ENCODE peak calls at places on chromosomes 4 and X, in nine cellular contexts. V, P, S, G, W, N, J, F and A are unnamed samples.

GRCh38 chr4:76061977-76062376 is 12.5 kb upstream of the ART3 start:
- DNase-seq in N (no peak), V (no peak), G (no peak), P (no peak), S (no peak), W (no peak), J (no peak), F (no peak), A (no peak)

GRCh38 chrX:110852180-110852579 is 56.6 kb upstream of the CHRDL1 start:
- DNase-seq in P (no peak), F (no peak), J (no peak), V (peak), S (no peak), N (no peak), G (no peak), W (no peak), A (no peak)

GRCh38 chr4:155855897-155856296 is 10.2 kb downstream of the ASIC5 start:
- DNase-seq in G (no peak), P (no peak), F (no peak), J (no peak), W (no peak), S (no peak), N (no peak), V (no peak), A (no peak)

GRCh38 chr4:40612831-40613230 is 16.8 kb downstream of the RBM47 start:
- DNase-seq in P (no peak), V (no peak), S (no peak), N (no peak), G (no peak), F (no peak), J (no peak), W (no peak), A (no peak)

GRCh38 chr4:6548201-6548881 is 26.6 kb upstream of the MAN2B2 start:
- DNase-seq in N (no peak), J (no peak), G (no peak), W (no peak), F (no peak), P (no peak), S (no peak), V (peak), A (no peak)

GRCh38 chrX:120549483-120550452 is 11.0 kb downstream of the CUL4B start:
- DNase-seq in N (peak), F (no peak), W (no peak), V (peak), G (no peak), J (peak), P (peak), S (no peak), A (no peak)

GRCh38 chr4:2251795-2252529 is 9.9 kb downstream of the MXD4 start:
- DNase-seq in W (peak), V (no peak), G (no peak), J (peak), P (no peak), F (no peak), N (no peak), S (no peak), A (peak)

GRCh38 chr4:114734581-114734980 is 136.0 kb downstream of the UGT8 start:
- DNase-seq in N (no peak), G (no peak), P (peak), V (peak), W (no peak), J (no peak), F (no peak), S (no peak), A (no peak)

GRCh38 chr4:1207603-1208265 is 35.4 kb upstream of the SPON2 start:
- DNase-seq in W (peak), V (peak), S (no peak), P (no peak), G (no peak), J (no peak), N (peak), F (peak), A (peak)

GRCh38 chrX:39779952-39780783 is 317.6 kb downstream of the BCOR start:
- DNase-seq in P (no peak), V (no peak), J (no peak), F (no peak), N (no peak), W (no peak), S (no peak), G (no peak), A (no peak)

GRCh38 chrX:139931646-139932076 is 1.2 kb downstream of the ATP11C start:
- DNase-seq in G (no peak), F (no peak), P (no peak), J (no peak), S (no peak), N (no peak), W (no peak), V (no peak), A (no peak)

GRCh38 chrX:66553973-66554372 is 84.9 kb downstream of the EDA2R start:
- DNase-seq in F (no peak), N (no peak), P (no peak), V (no peak), G (no peak), J (no peak), W (no peak), S (no peak), A (no peak)

GRCh38 chr4:7347981-7348380 is 86.7 kb downstream of the PSAPL1 start:
- DNase-seq in V (peak), J (no peak), G (no peak), S (no peak), F (no peak), N (no peak), W (no peak), P (no peak), A (no peak)

GRCh38 chrX:43971966-43972961 is 926 bp downstream of the NDP start:
- DNase-seq in W (no peak), G (no peak), F (no peak), N (no peak), V (peak), P (no peak), J (no peak), S (no peak), A (no peak)

GRCh38 chrX:119605398-119605738 is 856 bp downstream of the NKRF start:
- DNase-seq in W (no peak), S (no peak), N (peak), V (no peak), P (no peak), G (no peak), F (no peak), J (no peak), A (peak)

GRCh38 chr4:115596265-115597001 is 483.0 kb upstream of the NDST4 start:
- DNase-seq in V (no peak), P (no peak), G (no peak), F (no peak), J (no peak), S (no peak), N (no peak), W (no peak), A (no peak)

GRCh38 chrX:23012636-23013035 is 12.9 kb downstream of the DDX53 start:
- DNase-seq in V (no peak), S (no peak), F (no peak), P (no peak), N (no peak), W (no peak), G (no peak), J (no peak), A (no peak)

GRCh38 chrX:68419934-68420333 is 13.4 kb downstream of the OPHN1 start:
- DNase-seq in P (no peak), F (no peak), W (no peak), J (no peak), S (no peak), V (no peak), G (no peak), N (no peak), A (no peak)

GRCh38 chr4:109816082-109816442 is 500 bp downstream of the GAR1 start:
- DNase-seq in P (no peak), V (no peak), G (peak), N (no peak), J (no peak), S (no peak), F (no peak), W (no peak), A (peak)

GRCh38 chr4:25890653-25891485 is 23.2 kb upstream of the SMIM20 start:
- DNase-seq in G (no peak), N (no peak), S (no peak), F (no peak), P (no peak), W (no peak), J (no peak), V (no peak), A (no peak)

GRCh38 chr4:152996101-152996500 is 60.0 kb downstream of the FHDC1 start:
- DNase-seq in F (no peak), W (no peak), S (no peak), J (no peak), V (no peak), G (no peak), P (no peak), N (no peak), A (no peak)

GRCh38 chrX:71617742-71618141 is 569 bp downstream of the CXCR3 start:
- DNase-seq in J (no peak), W (no peak), V (no peak), P (no peak), G (no peak), S (no peak), F (no peak), N (no peak), A (no peak)

GRCh38 chr4:113145519-113146291 is 96.3 kb downstream of the ANK2 start:
- DNase-seq in F (no peak), J (no peak), V (no peak), G (no peak), W (no peak), N (peak), P (no peak), S (peak), A (no peak)

GRCh38 chr4:188735082-188735481 is 595.8 kb downstream of the TRIML1 start:
- DNase-seq in S (no peak), W (no peak), G (no peak), V (no peak), N (no peak), J (no peak), P (no peak), F (no peak), A (no peak)

GRCh38 chr4:77881460-77882295 is 19.0 kb downstream of the MRPL1 start:
- DNase-seq in G (no peak), N (no peak), V (no peak), J (no peak), P (no peak), W (no peak), F (no peak), S (no peak), A (peak)

GRCh38 chr4:20395160-20395773 is 143.6 kb downstream of the SLIT2 start:
- DNase-seq in F (no peak), J (no peak), P (no peak), V (peak), W (no peak), N (no peak), S (peak), G (no peak), A (peak)

GRCh38 chrX:151722241-151722846 is 6.5 kb downstream of the FATE1 start:
- DNase-seq in J (no peak), W (no peak), N (no peak), G (no peak), P (no peak), S (no peak), V (peak), F (no peak), A (peak)

GRCh38 chrX:46572295-46572936 is 1.1 kb upstream of the CHST7 start:
- DNase-seq in P (no peak), G (no peak), V (no peak), F (no peak), S (no peak), N (no peak), W (no peak), J (no peak), A (no peak)

GRCh38 chr4:116899536-116899935 is 185.8 kb downstream of the TRAM1L1 start:
- DNase-seq in S (no peak), F (no peak), J (no peak), G (no peak), P (no peak), W (no peak), V (no peak), N (no peak), A (no peak)

GRCh38 chr4:95049838-95050237 is 292.1 kb downstream of the BMPR1B start:
- DNase-seq in W (no peak), P (no peak), N (no peak), V (peak), S (no peak), G (no peak), F (no peak), J (no peak), A (no peak)